ENCODE peak calls at places on chromosome 12, in five cellular contexts. X is HCT116, I is fibroblast of mammary gland, E is nephron progenitor cell, Q is cardiac fibroblast. S is an unnamed sample.

GRCh38 chr12:120856980-120857379 is 47.2 kb downstream of the SPPL3 start:
- DNase-seq in X (peak), I (no peak), E (no peak), Q (no peak), S (no peak)

GRCh38 chr12:75444444-75445136 is 36.0 kb upstream of the GLIPR1 start:
- DNase-seq in X (no peak), I (peak), E (no peak), Q (peak), S (no peak)

GRCh38 chr12:27198036-27198435 is 46.0 kb upstream of the STK38L start:
- DNase-seq in X (no peak), I (peak), E (peak), Q (peak), S (no peak)

GRCh38 chr12:55816876-55817351 is 610 bp downstream of the SARNP start:
- DNase-seq in X (no peak), I (no peak), E (no peak), Q (peak), S (no peak)

GRCh38 chr12:17459214-17459613 is 630.8 kb downstream of the RERGL start:
- DNase-seq in X (no peak), I (no peak), E (no peak), Q (no peak), S (no peak)

GRCh38 chr12:122984612-122985358 is 4.3 kb downstream of the ARL6IP4 start:
- DNase-seq in X (no peak), I (peak), E (no peak), Q (peak), S (no peak)

GRCh38 chr12:83245156-83245555 is 558.5 kb downstream of the TMTC2 start:
- DNase-seq in X (no peak), I (no peak), E (no peak), Q (no peak), S (no peak)

GRCh38 chr12:63382930-63383329 is 231.9 kb upstream of the AVPR1A start:
- DNase-seq in X (no peak), I (no peak), E (no peak), Q (no peak), S (no peak)

GRCh38 chr12:61272441-61272840 is 987.8 kb upstream of the USP15 start:
- DNase-seq in X (peak), I (no peak), E (no peak), Q (no peak), S (no peak)

GRCh38 chr12:68932701-68933563 is at the start of gene CPM:
- DNase-seq in X (no peak), I (peak), E (peak), Q (peak), S (no peak)

GRCh38 chr12:57517187-57517586 is 3.1 kb downstream of the DDIT3 start:
- DNase-seq in X (no peak), I (peak), E (no peak), Q (peak), S (no peak)

GRCh38 chr12:8780389-8780788 is 42.0 kb upstream of the A2ML1 start:
- DNase-seq in X (peak), I (peak), E (no peak), Q (peak), S (no peak)

GRCh38 chr12:49130151-49131050 is 794 bp downstream of the TUBA1B start:
- DNase-seq in X (peak), I (peak), E (peak), Q (peak), S (peak)

GRCh38 chr12:58176296-58176869 is 235.0 kb downstream of the ATP23 start:
- DNase-seq in X (peak), I (peak), E (peak), Q (peak), S (no peak)

GRCh38 chr12:12803186-12803585 is 10.0 kb upstream of the DDX47 start:
- DNase-seq in X (peak), I (peak), E (no peak), Q (peak), S (no peak)

GRCh38 chr12:38465020-38465419 is 148.4 kb downstream of the ALG10B start:
- DNase-seq in X (no peak), I (no peak), E (no peak), Q (no peak), S (no peak)

GRCh38 chr12:9634177-9634803 is 26.6 kb upstream of the KLRB1 start:
- DNase-seq in X (no peak), I (peak), E (peak), Q (peak), S (no peak)

GRCh38 chr12:10186299-10186698 is 7.5 kb downstream of the TMEM52B start:
- DNase-seq in X (no peak), I (no peak), E (no peak), Q (no peak), S (no peak)

GRCh38 chr12:102876883-102877282 is 40.2 kb downstream of the PAH start:
- DNase-seq in X (peak), I (no peak), E (peak), Q (no peak), S (no peak)

GRCh38 chr12:84929486-84929885 is 16.9 kb upstream of the SLC6A15 start:
- DNase-seq in X (no peak), I (peak), E (no peak), Q (no peak), S (no peak)

GRCh38 chr12:29320295-29321090 is 60.5 kb downstream of the ERGIC2 start:
- DNase-seq in X (no peak), I (peak), E (no peak), Q (peak), S (no peak)

GRCh38 chr12:66036317-66036716 is 94.2 kb downstream of the LLPH start:
- DNase-seq in X (peak), I (peak), E (no peak), Q (peak), S (no peak)

GRCh38 chr12:27814851-27815591 is 35.0 kb upstream of the MANSC4 start:
- DNase-seq in X (no peak), I (peak), E (no peak), Q (no peak), S (no peak)

GRCh38 chr12:114688256-114688845 is 4.4 kb upstream of the TBX3 start:
- DNase-seq in X (no peak), I (no peak), E (no peak), Q (no peak), S (no peak)

GRCh38 chr12:59780605-59781135 is 184.8 kb downstream of the SLC16A7 start:
- DNase-seq in X (peak), I (peak), E (no peak), Q (peak), S (no peak)

GRCh38 chr12:48810817-48811453 is 7.4 kb upstream of the CACNB3 start:
- DNase-seq in X (no peak), I (peak), E (no peak), Q (peak), S (no peak)

GRCh38 chr12:58277231-58277630 is 335.9 kb downstream of the ATP23 start:
- DNase-seq in X (no peak), I (no peak), E (no peak), Q (no peak), S (no peak)

GRCh38 chr12:5088586-5089264 is 45.0 kb downstream of the KCNA5 start:
- DNase-seq in X (no peak), I (peak), E (no peak), Q (peak), S (no peak)

GRCh38 chr12:115857160-115857920 is 420.2 kb downstream of the MED13L start:
- DNase-seq in X (no peak), I (no peak), E (no peak), Q (no peak), S (no peak)

GRCh38 chr12:22410497-22410896 is 76.0 kb upstream of the ST8SIA1 start:
- DNase-seq in X (peak), I (no peak), E (no peak), Q (no peak), S (no peak)

GRCh38 chr12:100913872-100914600 is 119.5 kb downstream of the ANO4 start:
- DNase-seq in X (no peak), I (peak), E (no peak), Q (no peak), S (no peak)

GRCh38 chr12:15192721-15193120 is 28.5 kb downstream of the RERG start:
- DNase-seq in X (no peak), I (peak), E (no peak), Q (no peak), S (no peak)

GRCh38 chr12:122403831-122404230 is 18.6 kb downstream of the CLIP1 start:
- DNase-seq in X (no peak), I (no peak), E (no peak), Q (no peak), S (no peak)

GRCh38 chr12:76878045-76878898 is 547 bp downstream of the CSRP2 start:
- DNase-seq in X (peak), I (no peak), E (peak), Q (peak), S (no peak)

GRCh38 chr12:76879710-76880025 is 849 bp upstream of the CSRP2 start:
- DNase-seq in X (no peak), I (no peak), E (peak), Q (no peak), S (no peak)

GRCh38 chr12:76881152-76881551 is 2.3 kb upstream of the CSRP2 start:
- DNase-seq in X (no peak), I (no peak), E (no peak), Q (no peak), S (no peak)

GRCh38 chr12:76880156-76881023 is 1.6 kb upstream of the CSRP2 start:
- DNase-seq in X (no peak), I (no peak), E (no peak), Q (peak), S (no peak)

GRCh38 chr12:76878899-76879709 is at the start of gene CSRP2:
- DNase-seq in X (peak), I (peak), E (peak), Q (peak), S (peak)
- TF ChIP-seq CTCF in X (no peak), I (peak), E (peak), Q (peak), S (no peak)

GRCh38 chr12:6752931-6753771 is at the start of gene MLF2:
- DNase-seq in X (peak), I (peak), E (peak), Q (peak), S (peak)

GRCh38 chr12:6752181-6752930 is 585 bp downstream of the MLF2 start:
- DNase-seq in X (no peak), I (peak), E (peak), Q (peak), S (no peak)

GRCh38 chr12:6751767-6752166 is 1.2 kb downstream of the MLF2 start:
- DNase-seq in X (no peak), I (no peak), E (no peak), Q (no peak), S (no peak)

GRCh38 chr12:6754406-6754805 is 1.5 kb upstream of the MLF2 start:
- DNase-seq in X (no peak), I (no peak), E (no peak), Q (no peak), S (no peak)

DNA sequence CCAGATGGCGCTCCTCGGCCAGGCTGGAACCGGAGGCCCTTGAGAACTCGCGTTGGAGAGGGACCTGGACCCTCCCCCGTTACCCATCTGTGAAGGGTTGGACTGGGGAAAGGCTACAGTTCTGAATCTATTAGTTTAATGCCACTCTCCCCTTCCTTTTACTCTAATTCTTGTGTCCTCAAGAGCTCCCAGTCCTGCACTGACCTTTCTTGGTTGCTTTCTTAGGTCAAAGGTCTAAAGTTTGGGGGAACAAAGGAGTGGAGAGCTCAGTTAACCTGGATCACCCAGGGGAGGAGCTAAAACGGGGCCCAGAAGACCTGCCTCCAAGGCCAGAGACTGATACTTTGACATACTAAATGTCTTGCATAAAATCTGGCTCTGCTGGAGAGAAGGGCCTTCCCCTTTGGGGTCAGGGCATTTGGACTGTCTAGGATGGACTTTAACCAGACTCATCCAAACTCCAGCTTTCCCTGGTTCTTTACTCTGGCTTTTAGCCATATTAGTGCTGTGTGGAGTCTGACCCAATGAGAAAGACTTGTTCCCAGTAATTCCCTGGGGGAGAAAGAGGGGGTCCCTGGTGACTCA is 923 bp upstream of the MLF2 start:
- DNase-seq in X (no peak), I (peak), E (peak), Q (no peak), S (no peak)
- TF ChIP-seq CTCF in X (peak), I (peak), E (peak), Q (peak), S (peak)

GRCh38 chr12:93060666-93061413 is 131.7 kb upstream of the EEA1 start:
- DNase-seq in X (no peak), I (peak), E (no peak), Q (peak), S (no peak)
- TF ChIP-seq CTCF in X (no peak), I (peak), E (no peak), Q (no peak), S (no peak)

GRCh38 chr12:132450391-132451171 is 39.4 kb upstream of the FBRSL1 start:
- DNase-seq in X (no peak), I (no peak), E (no peak), Q (no peak), S (no peak)
- TF ChIP-seq CTCF in X (no peak), I (no peak), E (no peak), Q (no peak), S (no peak)

GRCh38 chr12:96070670-96071279 is 35.4 kb upstream of the LTA4H start:
- DNase-seq in X (no peak), I (peak), E (no peak), Q (no peak), S (no peak)
- TF ChIP-seq CTCF in X (no peak), I (peak), E (no peak), Q (peak), S (peak)

GRCh38 chr12:31222620-31223222 is 103.2 kb downstream of the SINHCAF start:
- DNase-seq in X (no peak), I (no peak), E (no peak), Q (no peak), S (no peak)

GRCh38 chr12:31227401-31227981 is 98.5 kb downstream of the SINHCAF start:
- DNase-seq in X (no peak), I (no peak), E (no peak), Q (no peak), S (no peak)

GRCh38 chr12:31225656-31226535 is 100.1 kb downstream of the SINHCAF start:
- DNase-seq in X (no peak), I (no peak), E (no peak), Q (no peak), S (no peak)

GRCh38 chr12:31226639-31227038 is 99.3 kb downstream of the SINHCAF start:
- DNase-seq in X (no peak), I (no peak), E (no peak), Q (no peak), S (no peak)

DNA sequence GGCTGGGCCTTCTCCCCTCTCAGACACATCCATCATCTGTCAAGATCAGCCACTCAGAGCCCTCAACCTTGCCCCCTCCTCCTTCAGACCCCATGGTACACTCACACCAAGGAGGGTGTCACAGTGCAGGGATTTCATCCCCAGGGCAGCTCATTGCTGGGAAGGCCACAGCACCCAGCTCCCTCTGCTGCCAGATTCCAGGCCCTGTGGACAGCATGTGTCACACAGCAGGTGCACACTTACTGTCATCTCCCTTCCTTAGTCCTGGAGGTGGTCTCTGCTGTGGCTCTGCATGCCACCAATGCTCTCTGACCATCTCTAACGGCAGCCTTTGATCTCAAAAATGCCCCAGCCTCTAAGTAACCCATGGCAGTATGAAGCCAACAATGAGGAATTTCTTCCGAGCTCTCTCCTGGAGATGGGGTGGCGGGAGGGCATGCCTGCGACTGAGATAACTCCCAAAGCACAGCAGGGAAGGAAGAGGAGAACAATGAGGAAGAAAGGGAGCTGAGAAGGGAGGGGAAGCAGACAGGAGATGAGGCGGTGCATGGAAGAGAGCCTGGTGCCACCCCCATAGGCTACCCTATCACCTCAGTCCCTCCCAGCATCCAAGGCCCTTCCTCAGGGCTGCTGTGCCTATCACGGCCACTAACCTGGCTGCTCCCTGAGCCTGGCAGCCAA is 101.0 kb downstream of the SINHCAF start:
- DNase-seq in X (no peak), I (no peak), E (no peak), Q (no peak), S (no peak)
- TF ChIP-seq CTCF in X (no peak), I (no peak), E (no peak), Q (no peak), S (no peak)

DNA sequence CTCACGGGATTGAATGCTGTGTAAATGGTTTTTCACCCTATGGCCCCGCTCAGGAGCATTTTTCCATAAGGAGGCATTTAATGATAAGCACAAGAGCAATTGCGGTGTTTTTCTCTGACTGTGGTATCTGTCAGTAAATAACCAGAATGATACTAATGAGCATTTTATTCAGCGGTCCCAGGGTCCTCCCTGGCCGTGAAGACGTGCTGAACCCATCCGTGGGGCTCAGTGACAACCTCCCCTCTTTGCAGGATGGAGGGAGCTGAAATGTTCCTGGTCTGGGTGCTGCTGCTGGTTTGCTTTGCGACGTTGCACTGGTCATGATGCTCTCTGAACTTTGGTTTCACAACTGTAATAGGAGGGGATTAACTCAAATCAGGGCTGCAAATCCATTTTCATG is 625.6 kb downstream of the AACS start:
- DNase-seq in X (no peak), I (no peak), E (no peak), Q (no peak), S (no peak)
- TF ChIP-seq CTCF in X (no peak), I (no peak), E (no peak), Q (no peak), S (no peak)

GRCh38 chr12:39958377-39958776 is 147.5 kb downstream of the SLC2A13 start:
- DNase-seq in X (no peak), I (no peak), E (no peak), Q (peak), S (no peak)
- TF ChIP-seq CTCF in X (peak), I (peak), E (no peak), Q (peak), S (peak)

GRCh38 chr12:108373111-108373510 is 34.0 kb upstream of the CMKLR1 start:
- DNase-seq in X (no peak), I (no peak), E (no peak), Q (no peak), S (no peak)
- TF ChIP-seq CTCF in X (no peak), I (peak), E (peak), Q (no peak), S (peak)

S was measured in GM12864.